ENCODE peak calls at places on chromosomes 12 and 14, in nine cellular contexts. One of them, this sample, is unnamed.

GRCh38 chr12:26971963-26972362 is 33.7 kb downstream of the FGFR1OP2 start:
- DNase-seq in stomach: no peak
- DNase-seq in CD8-positive, alpha-beta memory T cell: peak
- DNase-seq in GM12878: peak
- DNase-seq in Peyer's patch: no peak
- DNase-seq in tibial nerve: no peak
- DNase-seq in coronary artery: no peak
- DNase-seq in aorta: no peak
- DNase-seq in fibroblast of lung: no peak
- DNase-seq in this sample: no peak

GRCh38 chr14:64721391-64721791 is 17.2 kb downstream of the PLEKHG3 start:
- DNase-seq in stomach: peak
- DNase-seq in CD8-positive, alpha-beta memory T cell: no peak
- DNase-seq in GM12878: no peak
- DNase-seq in Peyer's patch: peak
- DNase-seq in tibial nerve: peak
- DNase-seq in coronary artery: peak
- DNase-seq in aorta: peak
- DNase-seq in fibroblast of lung: no peak
- DNase-seq in this sample: no peak

GRCh38 chr14:77622562-77622961 is 6.1 kb upstream of the SPTLC2 start:
- DNase-seq in stomach: peak
- DNase-seq in CD8-positive, alpha-beta memory T cell: no peak
- DNase-seq in GM12878: no peak
- DNase-seq in Peyer's patch: peak
- DNase-seq in tibial nerve: no peak
- DNase-seq in coronary artery: no peak
- DNase-seq in aorta: no peak
- DNase-seq in fibroblast of lung: no peak
- DNase-seq in this sample: no peak

GRCh38 chr14:76861574-76862255 is 35.5 kb downstream of the LRRC74A start:
- DNase-seq in stomach: no peak
- DNase-seq in CD8-positive, alpha-beta memory T cell: no peak
- DNase-seq in GM12878: no peak
- DNase-seq in Peyer's patch: no peak
- DNase-seq in tibial nerve: no peak
- DNase-seq in coronary artery: no peak
- DNase-seq in aorta: no peak
- DNase-seq in fibroblast of lung: no peak
- DNase-seq in this sample: no peak

GRCh38 chr12:46470039-46470627 is 97.6 kb upstream of the SLC38A2 start:
- DNase-seq in stomach: no peak
- DNase-seq in CD8-positive, alpha-beta memory T cell: peak
- DNase-seq in GM12878: no peak
- DNase-seq in Peyer's patch: peak
- DNase-seq in tibial nerve: no peak
- DNase-seq in coronary artery: no peak
- DNase-seq in aorta: no peak
- DNase-seq in fibroblast of lung: no peak
- DNase-seq in this sample: no peak

GRCh38 chr12:109496306-109496705 is 18.9 kb downstream of the UBE3B start:
- DNase-seq in stomach: no peak
- DNase-seq in CD8-positive, alpha-beta memory T cell: no peak
- DNase-seq in GM12878: no peak
- DNase-seq in Peyer's patch: no peak
- DNase-seq in tibial nerve: no peak
- DNase-seq in coronary artery: no peak
- DNase-seq in aorta: no peak
- DNase-seq in fibroblast of lung: no peak
- DNase-seq in this sample: no peak

GRCh38 chr12:53046655-53047220 is 3.1 kb upstream of the TNS2 start:
- DNase-seq in stomach: peak
- DNase-seq in CD8-positive, alpha-beta memory T cell: peak
- DNase-seq in GM12878: no peak
- DNase-seq in Peyer's patch: peak
- DNase-seq in tibial nerve: peak
- DNase-seq in coronary artery: peak
- DNase-seq in aorta: peak
- DNase-seq in fibroblast of lung: peak
- DNase-seq in this sample: no peak

GRCh38 chr14:76456200-76456599 is 80.3 kb downstream of the ESRRB start:
- DNase-seq in stomach: no peak
- DNase-seq in CD8-positive, alpha-beta memory T cell: no peak
- DNase-seq in GM12878: peak
- DNase-seq in Peyer's patch: no peak
- DNase-seq in tibial nerve: no peak
- DNase-seq in coronary artery: no peak
- DNase-seq in aorta: no peak
- DNase-seq in fibroblast of lung: peak
- DNase-seq in this sample: no peak

GRCh38 chr12:6703631-6704030 is 3.0 kb upstream of the PIANP start:
- DNase-seq in stomach: no peak
- DNase-seq in CD8-positive, alpha-beta memory T cell: peak
- DNase-seq in GM12878: no peak
- DNase-seq in Peyer's patch: no peak
- DNase-seq in tibial nerve: no peak
- DNase-seq in coronary artery: no peak
- DNase-seq in aorta: peak
- DNase-seq in fibroblast of lung: no peak
- DNase-seq in this sample: no peak

GRCh38 chr12:105076098-105076497 is 8.2 kb downstream of the ALDH1L2 start:
- DNase-seq in stomach: no peak
- DNase-seq in CD8-positive, alpha-beta memory T cell: no peak
- DNase-seq in GM12878: no peak
- DNase-seq in Peyer's patch: no peak
- DNase-seq in tibial nerve: no peak
- DNase-seq in coronary artery: no peak
- DNase-seq in aorta: no peak
- DNase-seq in fibroblast of lung: no peak
- DNase-seq in this sample: peak

GRCh38 chr14:28754209-28754985 is 12.2 kb upstream of the FOXG1 start:
- DNase-seq in stomach: no peak
- DNase-seq in CD8-positive, alpha-beta memory T cell: no peak
- DNase-seq in GM12878: peak
- DNase-seq in Peyer's patch: no peak
- DNase-seq in tibial nerve: no peak
- DNase-seq in coronary artery: no peak
- DNase-seq in aorta: no peak
- DNase-seq in fibroblast of lung: peak
- DNase-seq in this sample: no peak

GRCh38 chr12:65663648-65664047 is 160.6 kb upstream of the HMGA2 start:
- DNase-seq in stomach: no peak
- DNase-seq in CD8-positive, alpha-beta memory T cell: no peak
- DNase-seq in GM12878: no peak
- DNase-seq in Peyer's patch: no peak
- DNase-seq in tibial nerve: no peak
- DNase-seq in coronary artery: no peak
- DNase-seq in aorta: no peak
- DNase-seq in fibroblast of lung: no peak
- DNase-seq in this sample: no peak

GRCh38 chr14:53043107-53043704 is 92.4 kb upstream of the FERMT2 start:
- DNase-seq in stomach: no peak
- DNase-seq in CD8-positive, alpha-beta memory T cell: no peak
- DNase-seq in GM12878: no peak
- DNase-seq in Peyer's patch: no peak
- DNase-seq in tibial nerve: no peak
- DNase-seq in coronary artery: no peak
- DNase-seq in aorta: no peak
- DNase-seq in fibroblast of lung: peak
- DNase-seq in this sample: no peak
- H3K27ac ChIP-seq in stomach: peak
- H3K27ac ChIP-seq in CD8-positive, alpha-beta memory T cell: no peak
- H3K27ac ChIP-seq in GM12878: no peak
- H3K27ac ChIP-seq in Peyer's patch: peak
- H3K27ac ChIP-seq in tibial nerve: peak
- H3K27ac ChIP-seq in coronary artery: peak
- H3K27ac ChIP-seq in aorta: peak
- H3K27ac ChIP-seq in fibroblast of lung: peak
- H3K27ac ChIP-seq in this sample: no peak

DNA sequence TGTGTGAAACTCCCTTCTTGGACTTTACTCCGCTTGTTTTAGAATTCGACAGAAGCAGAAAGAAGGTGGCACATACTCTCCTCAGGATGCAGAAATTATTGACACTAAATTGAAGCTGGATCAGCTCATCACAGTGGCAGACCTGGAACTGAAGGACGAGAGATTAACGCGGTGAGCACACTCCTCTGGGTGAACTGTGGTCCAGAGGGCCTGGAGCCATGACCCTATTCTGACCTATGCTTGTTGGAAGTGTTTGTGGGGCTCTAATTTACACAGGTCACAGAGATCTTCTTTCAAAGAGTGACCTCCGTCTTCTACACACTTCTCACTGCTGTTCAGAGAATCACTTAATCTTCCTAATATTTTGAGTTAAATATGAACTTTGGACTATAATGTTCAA is 72.5 kb upstream of the MYF6 start:
- DNase-seq in stomach: no peak
- DNase-seq in CD8-positive, alpha-beta memory T cell: no peak
- DNase-seq in GM12878: no peak
- DNase-seq in Peyer's patch: no peak
- DNase-seq in tibial nerve: no peak
- DNase-seq in coronary artery: no peak
- DNase-seq in aorta: no peak
- DNase-seq in fibroblast of lung: no peak
- DNase-seq in this sample: no peak
- H3K27ac ChIP-seq in stomach: no peak
- H3K27ac ChIP-seq in CD8-positive, alpha-beta memory T cell: no peak
- H3K27ac ChIP-seq in GM12878: no peak
- H3K27ac ChIP-seq in Peyer's patch: no peak
- H3K27ac ChIP-seq in tibial nerve: no peak
- H3K27ac ChIP-seq in coronary artery: no peak
- H3K27ac ChIP-seq in aorta: no peak
- H3K27ac ChIP-seq in fibroblast of lung: no peak
- H3K27ac ChIP-seq in this sample: no peak

GRCh38 chr14:68892961-68893360 is 86.1 kb downstream of the ACTN1 start:
- DNase-seq in stomach: no peak
- DNase-seq in CD8-positive, alpha-beta memory T cell: no peak
- DNase-seq in GM12878: no peak
- DNase-seq in Peyer's patch: no peak
- DNase-seq in tibial nerve: no peak
- DNase-seq in coronary artery: no peak
- DNase-seq in aorta: no peak
- DNase-seq in fibroblast of lung: no peak
- DNase-seq in this sample: no peak
- H3K27ac ChIP-seq in stomach: no peak
- H3K27ac ChIP-seq in CD8-positive, alpha-beta memory T cell: no peak
- H3K27ac ChIP-seq in GM12878: no peak
- H3K27ac ChIP-seq in Peyer's patch: no peak
- H3K27ac ChIP-seq in tibial nerve: no peak
- H3K27ac ChIP-seq in coronary artery: peak
- H3K27ac ChIP-seq in aorta: peak
- H3K27ac ChIP-seq in fibroblast of lung: no peak
- H3K27ac ChIP-seq in this sample: peak

GRCh38 chr12:5168148-5168547 is 124.5 kb downstream of the KCNA5 start:
- DNase-seq in stomach: no peak
- DNase-seq in CD8-positive, alpha-beta memory T cell: no peak
- DNase-seq in GM12878: no peak
- DNase-seq in Peyer's patch: no peak
- DNase-seq in tibial nerve: no peak
- DNase-seq in coronary artery: no peak
- DNase-seq in aorta: no peak
- DNase-seq in fibroblast of lung: no peak
- DNase-seq in this sample: no peak

GRCh38 chr12:5173511-5174011 is 129.9 kb downstream of the KCNA5 start:
- DNase-seq in stomach: no peak
- DNase-seq in CD8-positive, alpha-beta memory T cell: no peak
- DNase-seq in GM12878: no peak
- DNase-seq in Peyer's patch: no peak
- DNase-seq in tibial nerve: no peak
- DNase-seq in coronary artery: no peak
- DNase-seq in aorta: peak
- DNase-seq in fibroblast of lung: no peak
- DNase-seq in this sample: no peak

GRCh38 chr12:5172886-5173285 is 129.2 kb downstream of the KCNA5 start:
- DNase-seq in stomach: no peak
- DNase-seq in CD8-positive, alpha-beta memory T cell: no peak
- DNase-seq in GM12878: no peak
- DNase-seq in Peyer's patch: no peak
- DNase-seq in tibial nerve: no peak
- DNase-seq in coronary artery: no peak
- DNase-seq in aorta: no peak
- DNase-seq in fibroblast of lung: no peak
- DNase-seq in this sample: no peak

GRCh38 chr12:5171701-5172100 is 128.0 kb downstream of the KCNA5 start:
- DNase-seq in stomach: no peak
- DNase-seq in CD8-positive, alpha-beta memory T cell: no peak
- DNase-seq in GM12878: no peak
- DNase-seq in Peyer's patch: peak
- DNase-seq in tibial nerve: no peak
- DNase-seq in coronary artery: no peak
- DNase-seq in aorta: no peak
- DNase-seq in fibroblast of lung: peak
- DNase-seq in this sample: no peak

DNA sequence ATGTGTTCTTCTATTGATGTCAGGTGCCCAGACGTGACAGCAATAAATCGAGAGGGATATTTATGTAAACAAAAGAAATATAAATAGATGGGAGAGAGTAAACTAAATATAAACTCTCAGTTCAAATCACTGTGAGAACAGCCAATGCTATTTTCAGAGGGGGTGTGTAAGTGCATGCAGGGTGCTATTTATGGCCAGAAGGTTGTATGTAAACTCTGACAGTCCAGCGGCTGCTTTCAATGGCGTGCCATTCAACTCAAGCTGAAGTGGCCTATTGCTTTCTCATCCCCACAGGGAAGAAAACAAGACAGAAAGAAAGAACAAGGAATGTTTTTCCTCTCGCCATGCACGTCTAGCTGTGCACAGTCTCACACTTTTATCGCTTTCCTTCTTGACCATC is 127.2 kb downstream of the KCNA5 start:
- DNase-seq in stomach: no peak
- DNase-seq in CD8-positive, alpha-beta memory T cell: no peak
- DNase-seq in GM12878: no peak
- DNase-seq in Peyer's patch: no peak
- DNase-seq in tibial nerve: no peak
- DNase-seq in coronary artery: no peak
- DNase-seq in aorta: no peak
- DNase-seq in fibroblast of lung: no peak
- DNase-seq in this sample: no peak
- H3K27ac ChIP-seq in stomach: no peak
- H3K27ac ChIP-seq in CD8-positive, alpha-beta memory T cell: no peak
- H3K27ac ChIP-seq in GM12878: no peak
- H3K27ac ChIP-seq in Peyer's patch: no peak
- H3K27ac ChIP-seq in tibial nerve: no peak
- H3K27ac ChIP-seq in coronary artery: peak
- H3K27ac ChIP-seq in aorta: peak
- H3K27ac ChIP-seq in fibroblast of lung: no peak
- H3K27ac ChIP-seq in this sample: no peak

This sample was measured in epithelial cell of prostate.